ENCODE peak calls at places on chromosomes 13 and 19, in eight cellular contexts. O is fibroblast of mammary gland, P is astrocyte of the spinal cord, R is lower lobe of right lung, Y is endodermal cell, V is SK-N-MC, L is choroid plexus epithelial cell, I is psoas muscle. N is an unnamed sample.
A peak's percentile ranks its signal among the peaks of the same experiment; 100 is the strongest.

GRCh38 chr13:42392706-42393572 is 121.0 kb downstream of the AKAP11 start:
- DNase-seq in O (peak; percentile 20), P (peak; percentile 14), R (no peak), Y (no peak), V (no peak), L (peak; percentile 40), I (no peak), N (no peak)

GRCh38 chr19:4910594-4911273 is 1.4 kb downstream of the UHRF1 start:
- DNase-seq in O (peak; percentile 55), P (peak; percentile 82), R (no peak), Y (no peak), V (no peak), L (peak; percentile 66), I (peak; percentile 17), N (peak; percentile 57)

GRCh38 chr13:30224732-30225131 is 82.6 kb downstream of the KATNAL1 start:
- DNase-seq in O (peak; percentile 44), P (no peak), R (no peak), Y (no peak), V (no peak), L (peak; percentile 34), I (no peak), N (peak; percentile 42)

GRCh38 chr19:56253737-56254136 is 18.8 kb upstream of the EDDM13 start:
- DNase-seq in O (peak; percentile 72), P (peak; percentile 65), R (no peak), Y (no peak), V (peak; percentile 32), L (peak; percentile 82), I (no peak), N (peak; percentile 15)

GRCh38 chr19:43662487-43662886 is 7.5 kb downstream of the PLAUR start:
- DNase-seq in O (peak; percentile 23), P (no peak), R (no peak), Y (peak; percentile 57), V (no peak), L (peak; percentile 47), I (no peak), N (no peak)

GRCh38 chr13:49679244-49679643 is 12.0 kb downstream of the EBPL start:
- DNase-seq in O (no peak), P (peak; percentile 31), R (no peak), Y (peak; percentile 10), V (no peak), L (peak; percentile 82), I (no peak), N (peak; percentile 16)

GRCh38 chr13:75318138-75318833 is 163.7 kb downstream of the TBC1D4 start:
- DNase-seq in O (no peak), P (no peak), R (no peak), Y (no peak), V (no peak), L (no peak), I (no peak), N (no peak)

GRCh38 chr19:38210458-38210987 is 13.5 kb downstream of the DPF1 start:
- DNase-seq in O (no peak), P (peak; percentile 37), R (no peak), Y (peak; percentile 93), V (no peak), L (peak; percentile 23), I (peak; percentile 56), N (no peak)

GRCh38 chr19:10219678-10220077 is 11.5 kb downstream of the S1PR2 start:
- DNase-seq in O (peak; percentile 52), P (no peak), R (no peak), Y (peak; percentile 83), V (no peak), L (peak; percentile 71), I (no peak), N (peak; percentile 63)

GRCh38 chr13:113050856-113051431 is 54.6 kb upstream of the F7 start:
- DNase-seq in O (no peak), P (no peak), R (peak; percentile 35), Y (no peak), V (no peak), L (no peak), I (no peak), N (no peak)

GRCh38 chr13:57630661-57631606 is 610 bp upstream of the PCDH17 start:
- DNase-seq in O (peak; percentile 46), P (peak; percentile 67), R (no peak), Y (peak; percentile 57), V (no peak), L (no peak), I (no peak), N (peak; percentile 3)

GRCh38 chr19:24140099-24140498 is 53.1 kb downstream of the ZNF254 start:
- DNase-seq in O (peak; percentile 84), P (peak; percentile 61), R (no peak), Y (no peak), V (no peak), L (peak; percentile 96), I (no peak), N (peak; percentile 66)

GRCh38 chr19:52248256-52248655 is 21.1 kb upstream of the ZNF766 start:
- DNase-seq in O (peak; percentile 49), P (no peak), R (peak; percentile 59), Y (peak; percentile 78), V (no peak), L (peak; percentile 73), I (peak; percentile 43), N (peak; percentile 50)

GRCh38 chr13:32881792-32882175 is 134.4 kb upstream of the KL start:
- DNase-seq in O (no peak), P (no peak), R (no peak), Y (no peak), V (no peak), L (no peak), I (no peak), N (no peak)

GRCh38 chr13:106373304-106373988 is 162.0 kb downstream of the EFNB2 start:
- DNase-seq in O (no peak), P (peak; percentile 53), R (no peak), Y (no peak), V (no peak), L (peak; percentile 44), I (no peak), N (no peak)

GRCh38 chr13:32228330-32229041 is 86.7 kb downstream of the ZAR1L start:
- DNase-seq in O (peak; percentile 46), P (peak; percentile 75), R (no peak), Y (no peak), V (no peak), L (peak; percentile 80), I (no peak), N (peak; percentile 55)

GRCh38 chr13:33925563-33925962 is 107.6 kb downstream of the RFC3 start:
- DNase-seq in O (no peak), P (no peak), R (no peak), Y (no peak), V (no peak), L (no peak), I (no peak), N (no peak)

DNA sequence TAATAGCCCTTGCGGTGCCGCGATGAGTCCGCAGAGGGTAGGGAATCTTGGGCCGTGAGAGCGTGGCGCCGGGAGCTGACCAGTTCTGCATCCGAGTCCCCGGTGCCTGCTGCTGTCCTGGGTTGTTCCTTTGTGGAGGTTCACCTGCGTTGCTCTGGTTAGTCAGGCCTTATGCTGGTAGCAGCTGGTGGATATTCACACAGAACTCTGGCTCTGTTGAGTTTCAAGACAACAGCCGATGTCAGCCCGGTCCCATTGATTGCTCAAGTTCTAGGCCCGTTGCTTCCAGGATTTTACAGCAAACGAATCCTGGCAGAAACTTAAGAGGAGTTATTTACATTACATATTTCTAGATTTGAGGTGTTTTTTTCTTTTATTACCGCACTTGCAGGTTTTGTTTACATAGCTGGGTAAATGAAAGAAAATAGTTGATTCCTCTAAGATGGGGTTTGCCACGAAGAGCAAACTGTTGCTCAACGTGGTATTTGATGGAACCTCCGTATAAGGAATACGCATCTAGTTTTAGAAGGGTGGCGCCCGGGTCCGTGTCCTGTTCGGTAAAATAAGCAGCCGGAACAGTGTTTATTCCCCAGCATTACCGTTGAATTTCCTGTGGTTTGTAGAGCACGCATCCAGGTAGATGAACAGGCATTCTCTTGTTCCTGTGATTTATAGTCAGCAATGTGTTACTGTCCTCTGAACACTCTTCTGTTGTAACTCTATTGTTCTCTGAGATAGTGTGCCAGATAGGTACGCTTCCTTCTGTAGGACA is 1.3 kb downstream of the CLDN10 start:
- DNase-seq in O (no peak), P (no peak), R (peak; percentile 48), Y (peak; percentile 77), V (no peak), L (no peak), I (no peak), N (no peak)
- H3K4me3 ChIP-seq in O (no peak overlapping the region), P (no peak overlapping the region), R (no peak overlapping the region), Y (peak overlapping the region; percentile 77), V (no peak overlapping the region), L (no peak overlapping the region), I (no peak overlapping the region), N (no peak overlapping the region)

DNA sequence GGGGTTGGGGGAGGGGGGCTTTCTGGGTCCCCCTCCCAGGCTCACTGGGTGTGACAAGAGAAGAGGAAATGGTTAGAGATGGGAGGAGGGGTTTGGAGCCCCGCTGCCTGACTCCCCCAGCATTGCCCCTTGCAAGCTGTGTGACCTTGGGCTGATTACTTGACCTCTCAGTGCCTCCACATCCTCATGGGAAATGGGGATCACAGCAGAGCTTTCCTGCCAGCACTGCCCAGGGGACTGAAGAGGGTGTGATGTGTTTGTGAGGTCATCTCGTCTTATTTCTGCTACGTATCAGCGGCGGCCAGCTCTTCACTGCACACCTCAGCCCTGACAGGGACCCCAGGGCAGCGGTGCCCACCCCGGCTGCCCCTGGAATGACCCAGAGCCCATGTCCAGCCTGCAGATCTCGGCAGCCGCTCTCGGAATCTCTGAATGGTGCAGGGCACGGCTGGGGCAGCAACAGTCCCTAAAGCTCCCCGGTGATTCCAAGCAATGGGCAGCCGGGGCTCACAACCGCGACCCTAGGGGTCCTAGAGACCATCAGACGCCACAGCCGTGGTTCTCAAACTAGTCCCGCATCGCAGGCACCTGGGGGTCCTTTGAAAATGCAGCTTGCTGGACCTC is 8.4 kb downstream of the PNMA8B start:
- DNase-seq in O (peak; percentile 21), P (no peak), R (no peak), Y (no peak), V (no peak), L (no peak), I (no peak), N (no peak)
- H3K4me3 ChIP-seq in O (peak overlapping the region; percentile 38), P (peak overlapping the region; percentile 29), R (peak overlapping the region; percentile 41), Y (peak overlapping the region; percentile 68), V (peak overlapping the region; percentile 77), L (peak overlapping the region; percentile 52), I (peak overlapping the region; percentile 53), N (peak overlapping the region; percentile 43)

GRCh38 chr13:43805071-43805468 is 18.3 kb upstream of the ENOX1 start:
- DNase-seq in O (peak; percentile 100), P (peak; percentile 95), R (no peak), Y (peak; percentile 52), V (no peak), L (peak; percentile 94), I (no peak), N (peak; percentile 93)
- H3K4me3 ChIP-seq in O (peak overlapping the region; percentile 50), P (peak overlapping the region; percentile 27), R (no peak overlapping the region), Y (no peak overlapping the region), V (no peak overlapping the region), L (peak overlapping the region; percentile 7), I (no peak overlapping the region), N (peak overlapping the region; percentile 20)

GRCh38 chr19:47398707-47399106 is 20.6 kb downstream of the MEIS3 start:
- DNase-seq in O (no peak), P (no peak), R (no peak), Y (peak; percentile 85), V (no peak), L (no peak), I (no peak), N (no peak)
- H3K4me3 ChIP-seq in O (no peak overlapping the region), P (no peak overlapping the region), R (no peak overlapping the region), Y (no peak overlapping the region), V (no peak overlapping the region), L (no peak overlapping the region), I (no peak overlapping the region), N (no peak overlapping the region)

GRCh38 chr19:17216058-17216670 is 1.0 kb downstream of the USE1 start:
- DNase-seq in O (no peak), P (no peak), R (no peak), Y (no peak), V (no peak), L (no peak), I (no peak), N (no peak)
- H3K4me3 ChIP-seq in O (peak overlapping the region; percentile 73), P (peak overlapping the region; percentile 73), R (peak overlapping the region; percentile 80), Y (peak overlapping the region; percentile 84), V (peak overlapping the region; percentile 88), L (peak overlapping the region; percentile 85), I (peak overlapping the region; percentile 84), N (peak overlapping the region; percentile 75)

N was measured in brain microvascular endothelial cell.